ENCODE peak calls at places on chromosomes 11 and 22, in eight cellular contexts. One of them, this sample, is unnamed.

GRCh38 chr11:62573006-62573591 is 592 bp downstream of the EEF1G start:
- DNase-seq in cardiac muscle cell: peak; percentile 44
- DNase-seq in lower lobe of right lung: no peak
- DNase-seq in CD8-positive, alpha-beta T cell: no peak
- DNase-seq in neuronal stem cell: no peak
- DNase-seq in GM23338: peak; percentile 26
- DNase-seq in AG04450: no peak
- DNase-seq in suprapubic skin: no peak
- DNase-seq in this sample: no peak

GRCh38 chr11:126139541-126140091 is 71.8 kb downstream of the RPUSD4 start:
- DNase-seq in cardiac muscle cell: peak; percentile 58
- DNase-seq in lower lobe of right lung: no peak
- DNase-seq in CD8-positive, alpha-beta T cell: no peak
- DNase-seq in neuronal stem cell: no peak
- DNase-seq in GM23338: peak; percentile 61
- DNase-seq in AG04450: no peak
- DNase-seq in suprapubic skin: no peak
- DNase-seq in this sample: no peak

GRCh38 chr11:6812391-6813005 is 13.0 kb upstream of the OR6A2 start:
- DNase-seq in cardiac muscle cell: peak; percentile 49
- DNase-seq in lower lobe of right lung: no peak
- DNase-seq in CD8-positive, alpha-beta T cell: peak; percentile 3
- DNase-seq in neuronal stem cell: peak; percentile 43
- DNase-seq in GM23338: peak; percentile 77
- DNase-seq in AG04450: no peak
- DNase-seq in suprapubic skin: no peak
- DNase-seq in this sample: no peak

GRCh38 chr22:23218867-23219251 is 38.5 kb downstream of the BCR start:
- DNase-seq in cardiac muscle cell: peak; percentile 86
- DNase-seq in lower lobe of right lung: peak; percentile 87
- DNase-seq in CD8-positive, alpha-beta T cell: no peak
- DNase-seq in neuronal stem cell: no peak
- DNase-seq in GM23338: peak; percentile 70
- DNase-seq in AG04450: no peak
- DNase-seq in suprapubic skin: no peak
- DNase-seq in this sample: peak; percentile 37

GRCh38 chr11:61293869-61294716 is 1.0 kb downstream of the VWCE start:
- DNase-seq in cardiac muscle cell: peak; percentile 40
- DNase-seq in lower lobe of right lung: peak; percentile 55
- DNase-seq in CD8-positive, alpha-beta T cell: peak; percentile 1
- DNase-seq in neuronal stem cell: peak; percentile 31
- DNase-seq in GM23338: peak; percentile 50
- DNase-seq in AG04450: no peak
- DNase-seq in suprapubic skin: no peak
- DNase-seq in this sample: no peak

GRCh38 chr11:14969922-14970323 is 2.2 kb downstream of the CALCA start:
- DNase-seq in cardiac muscle cell: peak; percentile 68
- DNase-seq in lower lobe of right lung: no peak
- DNase-seq in CD8-positive, alpha-beta T cell: peak; percentile 11
- DNase-seq in neuronal stem cell: peak; percentile 63
- DNase-seq in GM23338: peak; percentile 86
- DNase-seq in AG04450: no peak
- DNase-seq in suprapubic skin: no peak
- DNase-seq in this sample: no peak

GRCh38 chr11:58195939-58196338 is 7.1 kb downstream of the OR9Q2 start:
- DNase-seq in cardiac muscle cell: no peak
- DNase-seq in lower lobe of right lung: no peak
- DNase-seq in CD8-positive, alpha-beta T cell: no peak
- DNase-seq in neuronal stem cell: no peak
- DNase-seq in GM23338: no peak
- DNase-seq in AG04450: no peak
- DNase-seq in suprapubic skin: no peak
- DNase-seq in this sample: no peak

GRCh38 chr11:6757373-6757967 is 14.3 kb downstream of the OR2AG2 start:
- DNase-seq in cardiac muscle cell: peak; percentile 74
- DNase-seq in lower lobe of right lung: no peak
- DNase-seq in CD8-positive, alpha-beta T cell: peak; percentile 52
- DNase-seq in neuronal stem cell: peak; percentile 43
- DNase-seq in GM23338: peak; percentile 81
- DNase-seq in AG04450: peak; percentile 15
- DNase-seq in suprapubic skin: no peak
- DNase-seq in this sample: peak; percentile 43

GRCh38 chr11:44607987-44608386 is 42.5 kb downstream of the CD82 start:
- DNase-seq in cardiac muscle cell: no peak
- DNase-seq in lower lobe of right lung: no peak
- DNase-seq in CD8-positive, alpha-beta T cell: no peak
- DNase-seq in neuronal stem cell: no peak
- DNase-seq in GM23338: no peak
- DNase-seq in AG04450: no peak
- DNase-seq in suprapubic skin: no peak
- DNase-seq in this sample: peak; percentile 50

GRCh38 chr11:94563848-94564442 is 3.2 kb upstream of the PIWIL4 start:
- DNase-seq in cardiac muscle cell: no peak
- DNase-seq in lower lobe of right lung: no peak
- DNase-seq in CD8-positive, alpha-beta T cell: no peak
- DNase-seq in neuronal stem cell: no peak
- DNase-seq in GM23338: no peak
- DNase-seq in AG04450: no peak
- DNase-seq in suprapubic skin: no peak
- DNase-seq in this sample: no peak

GRCh38 chr11:27557223-27557622 is 50.7 kb upstream of the LIN7C start:
- DNase-seq in cardiac muscle cell: no peak
- DNase-seq in lower lobe of right lung: no peak
- DNase-seq in CD8-positive, alpha-beta T cell: no peak
- DNase-seq in neuronal stem cell: no peak
- DNase-seq in GM23338: no peak
- DNase-seq in AG04450: no peak
- DNase-seq in suprapubic skin: no peak
- DNase-seq in this sample: no peak

GRCh38 chr11:63858628-63859550 is 20.0 kb downstream of the MARK2 start:
- DNase-seq in cardiac muscle cell: no peak
- DNase-seq in lower lobe of right lung: no peak
- DNase-seq in CD8-positive, alpha-beta T cell: no peak
- DNase-seq in neuronal stem cell: no peak
- DNase-seq in GM23338: no peak
- DNase-seq in AG04450: no peak
- DNase-seq in suprapubic skin: no peak
- DNase-seq in this sample: no peak

GRCh38 chr22:31898911-31899310 is 45.4 kb upstream of the YWHAH start:
- DNase-seq in cardiac muscle cell: no peak
- DNase-seq in lower lobe of right lung: no peak
- DNase-seq in CD8-positive, alpha-beta T cell: no peak
- DNase-seq in neuronal stem cell: peak; percentile 23
- DNase-seq in GM23338: peak; percentile 48
- DNase-seq in AG04450: no peak
- DNase-seq in suprapubic skin: no peak
- DNase-seq in this sample: no peak

GRCh38 chr11:122172352-122173073 is 56.5 kb upstream of the BLID start:
- DNase-seq in cardiac muscle cell: no peak
- DNase-seq in lower lobe of right lung: no peak
- DNase-seq in CD8-positive, alpha-beta T cell: no peak
- DNase-seq in neuronal stem cell: no peak
- DNase-seq in GM23338: no peak
- DNase-seq in AG04450: peak; percentile 51
- DNase-seq in suprapubic skin: no peak
- DNase-seq in this sample: no peak

GRCh38 chr11:19453893-19454292 is 213.1 kb upstream of the E2F8 start:
- DNase-seq in cardiac muscle cell: no peak
- DNase-seq in lower lobe of right lung: no peak
- DNase-seq in CD8-positive, alpha-beta T cell: no peak
- DNase-seq in neuronal stem cell: no peak
- DNase-seq in GM23338: no peak
- DNase-seq in AG04450: no peak
- DNase-seq in suprapubic skin: no peak
- DNase-seq in this sample: no peak

GRCh38 chr22:32044913-32045312 is 1.9 kb downstream of the SLC5A1 start:
- DNase-seq in cardiac muscle cell: no peak
- DNase-seq in lower lobe of right lung: no peak
- DNase-seq in CD8-positive, alpha-beta T cell: no peak
- DNase-seq in neuronal stem cell: no peak
- DNase-seq in GM23338: no peak
- DNase-seq in AG04450: no peak
- DNase-seq in suprapubic skin: no peak
- DNase-seq in this sample: no peak

GRCh38 chr11:64343740-64344133 is 3.7 kb downstream of the CCDC88B start:
- DNase-seq in cardiac muscle cell: peak; percentile 33
- DNase-seq in lower lobe of right lung: no peak
- DNase-seq in CD8-positive, alpha-beta T cell: no peak
- DNase-seq in neuronal stem cell: no peak
- DNase-seq in GM23338: no peak
- DNase-seq in AG04450: no peak
- DNase-seq in suprapubic skin: no peak
- DNase-seq in this sample: no peak

GRCh38 chr11:94845622-94846021 is 77.5 kb downstream of the AMOTL1 start:
- DNase-seq in cardiac muscle cell: no peak
- DNase-seq in lower lobe of right lung: peak; percentile 53
- DNase-seq in CD8-positive, alpha-beta T cell: no peak
- DNase-seq in neuronal stem cell: no peak
- DNase-seq in GM23338: no peak
- DNase-seq in AG04450: peak; percentile 66
- DNase-seq in suprapubic skin: no peak
- DNase-seq in this sample: no peak

DNA sequence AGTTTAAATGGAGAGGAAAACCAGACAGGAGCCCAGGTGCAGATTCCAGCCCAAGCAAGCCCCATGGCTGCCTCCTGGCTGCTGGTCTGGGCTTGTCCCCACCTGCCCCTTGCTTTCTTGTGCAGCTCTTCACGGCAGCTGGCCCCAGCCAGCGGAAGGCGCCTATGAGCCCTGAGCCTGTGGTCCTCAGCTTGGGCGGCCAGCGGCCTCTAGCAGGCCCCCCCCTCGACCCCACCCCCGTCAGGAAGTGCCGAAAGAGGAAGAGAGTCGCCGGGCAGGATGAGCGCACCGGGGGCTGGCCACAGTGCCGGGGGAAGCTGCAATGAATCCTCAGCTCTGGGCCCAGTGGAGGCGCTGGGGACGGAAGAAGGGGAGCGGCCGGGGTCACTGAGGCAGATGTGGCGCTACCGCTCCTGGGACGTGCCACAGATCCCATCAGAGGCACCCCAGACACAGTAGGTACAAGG is 2.1 kb upstream of the DGKZ start:
- DNase-seq in cardiac muscle cell: no peak
- DNase-seq in lower lobe of right lung: peak; percentile 84
- DNase-seq in CD8-positive, alpha-beta T cell: no peak
- DNase-seq in neuronal stem cell: no peak
- DNase-seq in GM23338: peak; percentile 69
- DNase-seq in AG04450: no peak
- DNase-seq in suprapubic skin: peak; percentile 82
- DNase-seq in this sample: no peak
- H3K4me3 ChIP-seq in cardiac muscle cell: no peak overlapping the region
- H3K4me3 ChIP-seq in lower lobe of right lung: peak overlapping the region; percentile 64
- H3K4me3 ChIP-seq in CD8-positive, alpha-beta T cell: peak overlapping the region; percentile 51
- H3K4me3 ChIP-seq in neuronal stem cell: no peak overlapping the region
- H3K4me3 ChIP-seq in GM23338: peak overlapping the region; percentile 55
- H3K4me3 ChIP-seq in AG04450: no peak overlapping the region
- H3K4me3 ChIP-seq in suprapubic skin: peak overlapping the region; percentile 94
- H3K4me3 ChIP-seq in this sample: no peak overlapping the region

GRCh38 chr22:46072030-46072881 is 78.1 kb upstream of the PPARA start:
- DNase-seq in cardiac muscle cell: no peak
- DNase-seq in lower lobe of right lung: peak; percentile 89
- DNase-seq in CD8-positive, alpha-beta T cell: no peak
- DNase-seq in neuronal stem cell: no peak
- DNase-seq in GM23338: peak; percentile 60
- DNase-seq in AG04450: no peak
- DNase-seq in suprapubic skin: peak; percentile 88
- DNase-seq in this sample: no peak
- H3K27me3 ChIP-seq in cardiac muscle cell: peaks cover 83% of the 10 kb centered on the region
- H3K27me3 ChIP-seq in lower lobe of right lung: no peaks in the 10 kb centered on the region
- H3K27me3 ChIP-seq in CD8-positive, alpha-beta T cell: no peaks in the 10 kb centered on the region
- H3K27me3 ChIP-seq in neuronal stem cell: peaks cover 93% of the 10 kb centered on the region
- H3K27me3 ChIP-seq in GM23338: peaks cover 54% of the 10 kb centered on the region
- H3K27me3 ChIP-seq in AG04450: no peaks in the 10 kb centered on the region
- H3K27me3 ChIP-seq in suprapubic skin: no peaks in the 10 kb centered on the region
- H3K27me3 ChIP-seq in this sample: no peaks in the 10 kb centered on the region

GRCh38 chr22:36362077-36362476 is 25.7 kb downstream of the MYH9 start:
- DNase-seq in cardiac muscle cell: no peak
- DNase-seq in lower lobe of right lung: no peak
- DNase-seq in CD8-positive, alpha-beta T cell: no peak
- DNase-seq in neuronal stem cell: no peak
- DNase-seq in GM23338: no peak
- DNase-seq in AG04450: no peak
- DNase-seq in suprapubic skin: no peak
- DNase-seq in this sample: no peak

GRCh38 chr22:36362819-36363377 is 24.9 kb downstream of the MYH9 start:
- DNase-seq in cardiac muscle cell: no peak
- DNase-seq in lower lobe of right lung: no peak
- DNase-seq in CD8-positive, alpha-beta T cell: no peak
- DNase-seq in neuronal stem cell: no peak
- DNase-seq in GM23338: no peak
- DNase-seq in AG04450: no peak
- DNase-seq in suprapubic skin: no peak
- DNase-seq in this sample: no peak

GRCh38 chr22:36359172-36359973 is 28.4 kb downstream of the MYH9 start:
- DNase-seq in cardiac muscle cell: no peak
- DNase-seq in lower lobe of right lung: no peak
- DNase-seq in CD8-positive, alpha-beta T cell: no peak
- DNase-seq in neuronal stem cell: no peak
- DNase-seq in GM23338: no peak
- DNase-seq in AG04450: no peak
- DNase-seq in suprapubic skin: no peak
- DNase-seq in this sample: no peak

GRCh38 chr22:36360011-36360410 is 27.8 kb downstream of the MYH9 start:
- DNase-seq in cardiac muscle cell: no peak
- DNase-seq in lower lobe of right lung: no peak
- DNase-seq in CD8-positive, alpha-beta T cell: no peak
- DNase-seq in neuronal stem cell: no peak
- DNase-seq in GM23338: peak; percentile 79
- DNase-seq in AG04450: no peak
- DNase-seq in suprapubic skin: no peak
- DNase-seq in this sample: no peak

DNA sequence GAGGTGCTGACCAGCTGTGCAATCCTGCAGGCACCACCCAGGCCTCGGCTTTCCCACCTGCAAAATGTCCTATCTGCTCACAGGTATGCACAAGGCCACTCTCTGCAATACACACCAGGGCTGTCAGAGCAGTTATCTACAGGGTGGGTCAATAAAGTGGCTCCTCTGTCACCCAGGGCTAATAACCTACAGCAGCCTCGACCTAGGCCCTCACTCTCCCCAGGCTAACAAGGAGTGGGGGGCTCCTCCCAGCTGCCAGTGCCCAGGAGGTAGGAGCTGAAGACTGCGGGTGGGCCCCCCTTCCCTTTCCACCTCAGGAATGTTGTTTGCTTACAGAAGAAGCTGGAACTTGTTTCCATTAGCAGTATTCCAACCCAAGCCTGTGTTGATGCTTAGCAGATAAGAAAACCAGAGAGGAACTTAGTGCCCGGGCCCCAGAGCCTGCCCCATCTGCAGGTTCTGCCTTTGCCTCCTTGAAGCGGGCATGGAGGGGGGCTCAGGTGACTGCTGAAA is 26.8 kb downstream of the MYH9 start:
- DNase-seq in cardiac muscle cell: no peak
- DNase-seq in lower lobe of right lung: no peak
- DNase-seq in CD8-positive, alpha-beta T cell: no peak
- DNase-seq in neuronal stem cell: no peak
- DNase-seq in GM23338: peak; percentile 56
- DNase-seq in AG04450: peak; percentile 57
- DNase-seq in suprapubic skin: no peak
- DNase-seq in this sample: no peak
- H3K4me3 ChIP-seq in cardiac muscle cell: no peak overlapping the region
- H3K4me3 ChIP-seq in lower lobe of right lung: no peak overlapping the region
- H3K4me3 ChIP-seq in CD8-positive, alpha-beta T cell: no peak overlapping the region
- H3K4me3 ChIP-seq in neuronal stem cell: no peak overlapping the region
- H3K4me3 ChIP-seq in GM23338: peak overlapping the region; percentile 29
- H3K4me3 ChIP-seq in AG04450: peak overlapping the region; percentile 29
- H3K4me3 ChIP-seq in suprapubic skin: peak overlapping the region; percentile 15
- H3K4me3 ChIP-seq in this sample: no peak overlapping the region

GRCh38 chr22:39611360-39611759 is 40.8 kb downstream of the CACNA1I start:
- DNase-seq in cardiac muscle cell: no peak
- DNase-seq in lower lobe of right lung: no peak
- DNase-seq in CD8-positive, alpha-beta T cell: no peak
- DNase-seq in neuronal stem cell: no peak
- DNase-seq in GM23338: no peak
- DNase-seq in AG04450: no peak
- DNase-seq in suprapubic skin: no peak
- DNase-seq in this sample: no peak
- H3K27me3 ChIP-seq in cardiac muscle cell: no peaks in the 10 kb centered on the region
- H3K27me3 ChIP-seq in lower lobe of right lung: peaks cover 25% of the 10 kb centered on the region
- H3K27me3 ChIP-seq in CD8-positive, alpha-beta T cell: no peaks in the 10 kb centered on the region
- H3K27me3 ChIP-seq in neuronal stem cell: no peaks in the 10 kb centered on the region
- H3K27me3 ChIP-seq in GM23338: no peaks in the 10 kb centered on the region
- H3K27me3 ChIP-seq in AG04450: peaks cover 35% of the 10 kb centered on the region
- H3K27me3 ChIP-seq in suprapubic skin: peaks cover 41% of the 10 kb centered on the region
- H3K27me3 ChIP-seq in this sample: peaks cover 29% of the 10 kb centered on the region